ENCODE peak calls at places on chromosomes 5 and 9, in ten cellular contexts. H, J, C, V, W, O, U, E, R and M are unnamed samples.

GRCh38 chr5:43033845-43034590 is 6.1 kb downstream of the ANXA2R start:
- DNase-seq in H (no peak), J (no peak), C (no peak), V (no peak), W (no peak), O (no peak), U (no peak), E (no peak), R (no peak), M (no peak)

GRCh38 chr5:82793808-82794419 is 283.3 kb downstream of the TMEM167A start:
- DNase-seq in H (no peak), J (peak; percentile 62), C (no peak), V (peak; percentile 17), W (no peak), O (peak; percentile 24), U (no peak), E (peak; percentile 26), R (no peak), M (no peak)

GRCh38 chr5:134934202-134934601 is 29.3 kb downstream of the PCBD2 start:
- DNase-seq in H (no peak), J (no peak), C (no peak), V (no peak), W (no peak), O (no peak), U (no peak), E (no peak), R (no peak), M (no peak)

GRCh38 chr9:89455356-89455824 is 42.5 kb downstream of the SEMA4D start:
- DNase-seq in H (no peak), J (no peak), C (no peak), V (no peak), W (no peak), O (no peak), U (no peak), E (peak; percentile 85), R (no peak), M (no peak)

GRCh38 chr5:9284781-9285307 is 261.0 kb downstream of the SEMA5A start:
- DNase-seq in H (no peak), J (no peak), C (no peak), V (no peak), W (no peak), O (no peak), U (no peak), E (no peak), R (peak; percentile 25), M (no peak)

GRCh38 chr9:114722363-114722695 is 40.3 kb upstream of the TEX48 start:
- DNase-seq in H (no peak), J (no peak), C (no peak), V (no peak), W (no peak), O (no peak), U (no peak), E (no peak), R (no peak), M (no peak)

GRCh38 chr5:176690911-176691310 is 43.6 kb downstream of the TSPAN17 start:
- DNase-seq in H (no peak), J (no peak), C (no peak), V (no peak), W (no peak), O (no peak), U (no peak), E (no peak), R (no peak), M (no peak)

GRCh38 chr5:39058178-39058577 is 16.0 kb downstream of the RICTOR start:
- DNase-seq in H (no peak), J (no peak), C (no peak), V (no peak), W (no peak), O (no peak), U (no peak), E (peak; percentile 10), R (no peak), M (no peak)

GRCh38 chr9:109793196-109793595 is 13.2 kb downstream of the PALM2AKAP2 start:
- DNase-seq in H (no peak), J (peak; percentile 73), C (no peak), V (no peak), W (no peak), O (no peak), U (no peak), E (no peak), R (peak; percentile 64), M (no peak)

GRCh38 chr5:78992136-78992535 is 7.0 kb upstream of the ARSB start:
- DNase-seq in H (no peak), J (no peak), C (no peak), V (no peak), W (no peak), O (no peak), U (no peak), E (no peak), R (no peak), M (no peak)

GRCh38 chr5:83556190-83556589 is 84.6 kb downstream of the VCAN start:
- DNase-seq in H (no peak), J (no peak), C (no peak), V (no peak), W (no peak), O (no peak), U (no peak), E (no peak), R (no peak), M (no peak)

GRCh38 chr5:133205204-133205603 is 153.4 kb downstream of the HSPA4 start:
- DNase-seq in H (no peak), J (no peak), C (no peak), V (no peak), W (no peak), O (no peak), U (no peak), E (no peak), R (no peak), M (no peak)

GRCh38 chr5:141100243-141100805 is at the start of gene PCDHB3:
- DNase-seq in H (peak; percentile 40), J (no peak), C (peak; percentile 51), V (peak; percentile 39), W (no peak), O (peak; percentile 1), U (no peak), E (peak; percentile 26), R (peak; percentile 36), M (peak; percentile 29)

GRCh38 chr5:151064916-151065499 is 15.8 kb downstream of the TNIP1 start:
- DNase-seq in H (no peak), J (no peak), C (no peak), V (no peak), W (no peak), O (no peak), U (no peak), E (no peak), R (no peak), M (no peak)
- H3K4me3 ChIP-seq in H (no peak overlapping the region), J (no peak overlapping the region), C (no peak overlapping the region), V (no peak overlapping the region), W (no peak overlapping the region), O (no peak overlapping the region), U (no peak overlapping the region), E (no peak overlapping the region), R (no peak overlapping the region), M (no peak overlapping the region)

GRCh38 chr9:132638240-132638639 is 31.5 kb downstream of the DDX31 start:
- DNase-seq in H (no peak), J (no peak), C (no peak), V (no peak), W (no peak), O (no peak), U (no peak), E (no peak), R (no peak), M (no peak)

GRCh38 chr9:132637351-132637750 is 32.4 kb downstream of the DDX31 start:
- DNase-seq in H (no peak), J (no peak), C (no peak), V (peak; percentile 52), W (no peak), O (no peak), U (no peak), E (no peak), R (no peak), M (no peak)

GRCh38 chr9:132641216-132641615 is 28.6 kb downstream of the DDX31 start:
- DNase-seq in H (no peak), J (no peak), C (no peak), V (no peak), W (no peak), O (no peak), U (no peak), E (no peak), R (no peak), M (no peak)

GRCh38 chr9:132639322-132639721 is 30.5 kb downstream of the DDX31 start:
- DNase-seq in H (no peak), J (no peak), C (no peak), V (peak; percentile 40), W (no peak), O (no peak), U (no peak), E (no peak), R (no peak), M (no peak)

GRCh38 chr9:132637801-132638200 is 32.0 kb downstream of the DDX31 start:
- DNase-seq in H (no peak), J (no peak), C (no peak), V (no peak), W (no peak), O (no peak), U (no peak), E (no peak), R (no peak), M (no peak)
- H3K36me3 ChIP-seq in H (peaks cover 64% of the 10 kb centered on the region), J (peaks cover 57% of the 10 kb centered on the region), C (peaks cover 63% of the 10 kb centered on the region), V (no peaks in the 10 kb centered on the region), W (peaks cover 7% of the 10 kb centered on the region), O (peaks cover 79% of the 10 kb centered on the region), U (peaks cover 18% of the 10 kb centered on the region), E (peaks cover 52% of the 10 kb centered on the region), R (no peaks in the 10 kb centered on the region), M (peaks cover 59% of the 10 kb centered on the region)

DNA sequence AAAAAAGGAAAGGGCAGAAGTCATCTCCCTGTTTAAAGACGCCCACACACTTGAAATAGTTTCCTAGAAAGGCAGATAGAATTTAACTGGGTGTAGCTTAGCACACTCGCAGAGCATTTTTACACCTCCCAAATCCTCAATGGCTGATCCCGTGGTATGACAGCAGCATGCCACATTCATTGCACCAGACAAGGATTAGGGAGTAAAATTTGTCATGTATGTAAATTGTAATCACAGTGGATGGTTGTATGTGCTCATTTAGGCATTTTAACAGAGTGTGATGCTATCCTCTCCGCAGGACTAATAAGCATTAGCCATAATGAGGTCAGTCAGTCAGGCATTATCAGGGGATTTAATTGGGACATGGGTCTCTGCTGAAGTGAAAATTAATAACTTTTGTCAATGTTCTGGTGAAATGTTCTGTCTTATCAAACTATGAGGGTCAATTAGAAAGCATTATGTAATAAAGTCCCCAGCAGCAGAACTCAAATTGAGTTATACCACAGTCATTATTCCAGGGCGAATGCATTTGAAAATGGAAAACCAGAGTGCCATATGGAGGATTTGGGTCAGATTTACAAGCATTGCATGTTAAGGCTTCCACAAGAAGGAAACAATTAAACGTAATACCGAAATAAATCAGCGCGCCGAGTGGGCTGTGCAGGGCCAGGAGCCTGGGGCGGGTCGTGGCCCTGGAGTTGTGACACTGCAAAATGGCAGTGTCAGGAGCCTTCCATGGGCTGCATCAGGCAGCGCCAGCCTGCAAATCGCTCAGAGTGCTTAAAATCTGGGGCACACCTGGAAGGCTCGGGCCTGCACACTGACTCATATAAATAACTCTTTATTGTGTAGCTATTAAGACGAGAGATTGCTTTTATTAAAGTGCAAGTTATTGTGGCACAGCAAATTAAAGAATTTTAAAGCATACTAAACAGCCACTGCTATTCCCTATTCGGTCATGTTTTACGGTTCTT is 602.1 kb downstream of the BNC2 start:
- DNase-seq in H (no peak), J (no peak), C (no peak), V (no peak), W (no peak), O (no peak), U (no peak), E (no peak), R (no peak), M (no peak)
- H3K4me3 ChIP-seq in H (peak overlapping the region; percentile 45), J (no peak overlapping the region), C (peak overlapping the region; percentile 47), V (no peak overlapping the region), W (no peak overlapping the region), O (no peak overlapping the region), U (peak overlapping the region; percentile 35), E (no peak overlapping the region), R (no peak overlapping the region), M (peak overlapping the region; percentile 36)

GRCh38 chr9:97602430-97602829 is 30.7 kb downstream of the TSTD2 start:
- DNase-seq in H (peak; percentile 26), J (no peak), C (no peak), V (no peak), W (no peak), O (no peak), U (no peak), E (no peak), R (no peak), M (no peak)
- H3K36me3 ChIP-seq in H (peaks cover 80% of the 10 kb centered on the region), J (peaks cover 61% of the 10 kb centered on the region), C (peaks cover 72% of the 10 kb centered on the region), V (no peaks in the 10 kb centered on the region), W (peaks cover 3% of the 10 kb centered on the region), O (peaks cover 73% of the 10 kb centered on the region), U (peaks cover 17% of the 10 kb centered on the region), E (peaks cover 59% of the 10 kb centered on the region), R (no peaks in the 10 kb centered on the region), M (peaks cover 83% of the 10 kb centered on the region)